ENCODE peak calls at places on chromosomes 2 and 18, in four cellular contexts. One of them, this sample, is unnamed.

GRCh38 chr2:100052645-100053044 is 89.7 kb downstream of the AFF3 start:
- DNase-seq in HepG2: no peak
- DNase-seq in K562: no peak
- DNase-seq in Panc1: no peak
- DNase-seq in this sample: no peak

GRCh38 chr18:35756506-35757117 is 175.1 kb downstream of the GALNT1 start:
- DNase-seq in HepG2: peak; percentile 45
- DNase-seq in K562: peak; percentile 59
- DNase-seq in Panc1: peak; percentile 12
- DNase-seq in this sample: peak; percentile 40

GRCh38 chr2:44364604-44365003 is 2.9 kb downstream of the CAMKMT start:
- DNase-seq in HepG2: no peak
- DNase-seq in K562: peak; percentile 64
- DNase-seq in Panc1: no peak
- DNase-seq in this sample: no peak

GRCh38 chr18:32769242-32770180 is 3.3 kb downstream of the KLHL14 start:
- DNase-seq in HepG2: peak; percentile 82
- DNase-seq in K562: no peak
- DNase-seq in Panc1: no peak
- DNase-seq in this sample: no peak

GRCh38 chr2:96931461-96931860 is 54.9 kb downstream of the FAM178B start:
- DNase-seq in HepG2: no peak
- DNase-seq in K562: no peak
- DNase-seq in Panc1: no peak
- DNase-seq in this sample: no peak

GRCh38 chr18:36786686-36787085 is 42.1 kb downstream of the TPGS2 start:
- DNase-seq in HepG2: peak; percentile 42
- DNase-seq in K562: no peak
- DNase-seq in Panc1: no peak
- DNase-seq in this sample: no peak

GRCh38 chr18:57397440-57397839 is 37.7 kb upstream of the ONECUT2 start:
- DNase-seq in HepG2: no peak
- DNase-seq in K562: no peak
- DNase-seq in Panc1: peak; percentile 10
- DNase-seq in this sample: peak; percentile 2

GRCh38 chr2:122261923-122262322 is 506.5 kb downstream of the TSN start:
- DNase-seq in HepG2: no peak
- DNase-seq in K562: no peak
- DNase-seq in Panc1: no peak
- DNase-seq in this sample: no peak

GRCh38 chr18:70411886-70412443 is 123.1 kb downstream of the SOCS6 start:
- DNase-seq in HepG2: no peak
- DNase-seq in K562: no peak
- DNase-seq in Panc1: no peak
- DNase-seq in this sample: no peak

GRCh38 chr2:158686166-158686792 is 108.8 kb upstream of the DAPL1 start:
- DNase-seq in HepG2: no peak
- DNase-seq in K562: no peak
- DNase-seq in Panc1: no peak
- DNase-seq in this sample: no peak

GRCh38 chr2:102424754-102425153 is 1.8 kb downstream of the IL18RAP start:
- DNase-seq in HepG2: no peak
- DNase-seq in K562: no peak
- DNase-seq in Panc1: no peak
- DNase-seq in this sample: no peak

DNA sequence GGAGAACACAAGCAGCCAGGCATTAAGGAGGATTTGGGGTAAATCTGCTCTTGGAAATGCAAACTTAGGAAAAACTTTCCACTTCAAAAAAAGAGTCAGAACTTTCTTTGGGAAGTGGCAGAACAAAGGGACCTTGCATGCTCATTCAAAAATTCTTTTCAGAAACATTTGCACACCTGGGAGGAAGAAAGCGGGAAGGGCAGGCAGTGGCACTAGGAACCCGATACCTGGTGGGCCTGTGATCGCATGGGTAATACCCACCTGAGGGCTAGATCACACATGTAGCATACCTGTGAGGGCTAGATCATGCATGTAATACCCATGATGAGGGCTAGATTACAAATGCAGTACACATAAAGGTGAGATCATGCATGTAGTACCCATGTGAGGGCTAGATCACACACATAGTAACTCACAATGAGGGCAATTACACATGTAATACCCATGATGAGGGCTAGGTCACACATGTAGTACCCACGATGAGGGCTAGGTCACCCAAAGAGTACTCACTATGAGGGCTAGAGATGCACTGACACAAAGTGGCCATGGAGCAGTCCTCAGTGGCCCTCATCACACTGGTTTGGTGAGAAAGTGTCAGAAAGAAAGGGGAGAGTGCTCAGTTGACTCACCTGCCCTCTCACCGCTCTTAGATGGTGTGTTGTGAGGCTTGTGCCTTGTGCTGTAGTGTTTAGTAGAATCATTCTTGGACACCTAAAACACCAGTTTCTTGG is 212.5 kb downstream of the DLGAP1 start:
- DNase-seq in HepG2: no peak
- DNase-seq in K562: no peak
- DNase-seq in Panc1: no peak
- DNase-seq in this sample: no peak
- H3K4me3 ChIP-seq in HepG2: no peak overlapping the region
- H3K4me3 ChIP-seq in K562: no peak overlapping the region
- H3K4me3 ChIP-seq in Panc1: no peak overlapping the region
- H3K4me3 ChIP-seq in this sample: no peak overlapping the region

DNA sequence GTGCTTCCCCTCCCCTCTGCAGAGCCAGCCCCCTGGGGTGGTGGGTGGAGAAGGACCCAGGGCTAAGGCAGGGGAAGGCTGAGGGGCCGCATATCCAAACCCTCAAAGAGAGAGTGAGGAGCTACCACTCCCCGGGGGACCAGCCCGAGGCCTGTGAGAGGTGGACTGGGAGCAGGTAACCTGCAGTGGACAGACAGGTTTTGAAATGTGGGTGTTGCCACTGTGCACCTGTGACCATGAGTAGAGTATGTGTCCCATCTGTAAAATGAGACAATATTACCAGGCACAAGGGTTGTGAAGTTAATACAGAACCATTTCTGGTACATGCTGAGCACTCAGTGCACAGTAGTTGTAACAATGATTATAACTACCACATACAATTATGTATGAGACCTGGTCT is 51.2 kb upstream of the POMC start:
- DNase-seq in HepG2: no peak
- DNase-seq in K562: no peak
- DNase-seq in Panc1: no peak
- DNase-seq in this sample: no peak
- TF ChIP-seq TCF7L2 in HepG2: no peak
- TF ChIP-seq TCF7L2 in K562: no peak
- TF ChIP-seq TCF7L2 in Panc1: no peak
- TF ChIP-seq TCF7L2 in this sample: no peak

GRCh38 chr2:104434363-104434792 is 419.5 kb upstream of the POU3F3 start:
- DNase-seq in HepG2: no peak
- DNase-seq in K562: no peak
- DNase-seq in Panc1: no peak
- DNase-seq in this sample: no peak

GRCh38 chr2:104434966-104435365 is 418.9 kb upstream of the POU3F3 start:
- DNase-seq in HepG2: no peak
- DNase-seq in K562: no peak
- DNase-seq in Panc1: no peak
- DNase-seq in this sample: no peak

GRCh38 chr2:104432972-104433371 is 420.9 kb upstream of the POU3F3 start:
- DNase-seq in HepG2: no peak
- DNase-seq in K562: no peak
- DNase-seq in Panc1: no peak
- DNase-seq in this sample: no peak

GRCh38 chr2:104443137-104443536 is 410.8 kb upstream of the POU3F3 start:
- DNase-seq in HepG2: no peak
- DNase-seq in K562: no peak
- DNase-seq in Panc1: no peak
- DNase-seq in this sample: no peak

GRCh38 chr2:104438481-104438880 is 415.4 kb upstream of the POU3F3 start:
- DNase-seq in HepG2: no peak
- DNase-seq in K562: no peak
- DNase-seq in Panc1: no peak
- DNase-seq in this sample: no peak
- H3K4me3 ChIP-seq in HepG2: no peak overlapping the region
- H3K4me3 ChIP-seq in K562: no peak overlapping the region
- H3K4me3 ChIP-seq in Panc1: no peak overlapping the region
- H3K4me3 ChIP-seq in this sample: no peak overlapping the region

DNA sequence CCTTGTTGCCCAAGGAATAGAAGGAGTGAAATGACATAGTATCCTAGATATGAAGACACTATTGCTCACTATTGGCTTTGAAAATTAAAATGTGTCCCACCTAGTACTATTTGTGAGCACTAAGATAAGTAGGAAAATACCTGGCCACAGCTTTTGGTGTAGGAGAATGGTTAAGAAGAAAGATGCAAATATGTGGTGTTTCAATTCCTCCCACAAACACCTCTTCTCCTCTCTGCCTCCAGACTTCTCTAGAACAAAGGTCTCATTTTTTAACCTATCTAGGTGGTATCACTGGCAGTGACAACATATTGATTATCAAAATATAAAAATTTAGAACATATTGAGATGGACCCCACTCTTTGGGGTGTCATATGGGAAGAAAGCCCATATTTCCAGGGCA is 929.9 kb upstream of the FANCL start:
- DNase-seq in HepG2: no peak
- DNase-seq in K562: no peak
- DNase-seq in Panc1: no peak
- DNase-seq in this sample: no peak
- TF ChIP-seq TCF7L2 in HepG2: no peak
- TF ChIP-seq TCF7L2 in K562: no peak
- TF ChIP-seq TCF7L2 in Panc1: no peak
- TF ChIP-seq TCF7L2 in this sample: no peak